ENCODE peak calls at places on chromosome 12, in five cellular contexts. B is H1, X is K562, I is HepG2, K is GM12878. U is an unnamed sample.

GRCh38 chr12:28026701-28027100 is 54.2 kb upstream of the PTHLH start:
- DNase-seq in B (no peak), X (no peak), I (no peak), K (no peak), U (no peak)

GRCh38 chr12:132277961-132278360 is 51.4 kb downstream of the GALNT9 start:
- DNase-seq in B (no peak), X (no peak), I (no peak), K (no peak), U (no peak)

GRCh38 chr12:8917751-8918150 is 3.4 kb downstream of the PHC1 start:
- DNase-seq in B (no peak), X (no peak), I (no peak), K (no peak), U (no peak)

GRCh38 chr12:120352117-120352516 is 16.8 kb downstream of the MSI1 start:
- DNase-seq in B (no peak), X (no peak), I (no peak), K (no peak), U (no peak)

GRCh38 chr12:91111366-91112321 is at the start of gene LUM:
- DNase-seq in B (no peak), X (no peak), I (no peak), K (no peak), U (no peak)

GRCh38 chr12:132314516-132315233 is 14.7 kb downstream of the GALNT9 start:
- DNase-seq in B (no peak), X (no peak), I (no peak), K (no peak), U (no peak)

GRCh38 chr12:48197549-48197966 is 5.5 kb downstream of the OR10AD1 start:
- DNase-seq in B (no peak), X (peak), I (no peak), K (peak), U (peak)

GRCh38 chr12:95099270-95099790 is 25.9 kb upstream of the NR2C1 start:
- DNase-seq in B (no peak), X (no peak), I (no peak), K (no peak), U (no peak)

GRCh38 chr12:89710873-89711179 is 2.2 kb upstream of the ATP2B1 start:
- DNase-seq in B (no peak), X (no peak), I (no peak), K (no peak), U (no peak)

GRCh38 chr12:105315726-105316125 is 14.8 kb upstream of the C12orf75 start:
- DNase-seq in B (no peak), X (no peak), I (no peak), K (no peak), U (no peak)

GRCh38 chr12:67873355-67873754 is 115.9 kb upstream of the IFNG-AS1 start:
- DNase-seq in B (no peak), X (no peak), I (no peak), K (no peak), U (no peak)

GRCh38 chr12:88665051-88665450 is 84.8 kb upstream of the KITLG start:
- DNase-seq in B (no peak), X (no peak), I (no peak), K (no peak), U (no peak)

GRCh38 chr12:68746572-68747180 is 700 bp downstream of the SLC35E3 start:
- DNase-seq in B (no peak), X (peak), I (peak), K (peak), U (no peak)

GRCh38 chr12:12786716-12787601 is 1.5 kb downstream of the APOLD1 start:
- DNase-seq in B (peak), X (peak), I (peak), K (no peak), U (no peak)

GRCh38 chr12:23359975-23360638 is 589.4 kb downstream of the SOX5 start:
- DNase-seq in B (no peak), X (no peak), I (no peak), K (no peak), U (no peak)

GRCh38 chr12:26786491-26787124 is 46.4 kb downstream of the ITPR2 start:
- DNase-seq in B (no peak), X (no peak), I (no peak), K (no peak), U (no peak)

GRCh38 chr12:3313655-3314305 is 177.2 kb upstream of the PRMT8 start:
- DNase-seq in B (no peak), X (peak), I (peak), K (no peak), U (no peak)

GRCh38 chr12:41058266-41058665 is 129.9 kb upstream of the PDZRN4 start:
- DNase-seq in B (no peak), X (no peak), I (no peak), K (no peak), U (no peak)

GRCh38 chr12:27013606-27014084 is 539 bp downstream of the TM7SF3 start:
- DNase-seq in B (no peak), X (peak), I (no peak), K (no peak), U (no peak)

GRCh38 chr12:92955997-92956663 is 27.0 kb upstream of the EEA1 start:
- DNase-seq in B (no peak), X (no peak), I (no peak), K (no peak), U (no peak)

GRCh38 chr12:1533602-1534304 is 60.6 kb downstream of the FBXL14 start:
- DNase-seq in B (no peak), X (no peak), I (no peak), K (peak), U (no peak)

GRCh38 chr12:51383281-51383905 is 7.8 kb downstream of the GALNT6 start:
- DNase-seq in B (no peak), X (no peak), I (no peak), K (no peak), U (no peak)

GRCh38 chr12:118357327-118358007 is 15.2 kb downstream of the TAOK3 start:
- DNase-seq in B (no peak), X (peak), I (no peak), K (peak), U (peak)

GRCh38 chr12:7959278-7960063 is 23.5 kb upstream of the SLC2A3 start:
- DNase-seq in B (no peak), X (peak), I (peak), K (peak), U (no peak)

GRCh38 chr12:98741615-98742265 is 96.7 kb downstream of the APAF1 start:
- DNase-seq in B (no peak), X (no peak), I (no peak), K (no peak), U (no peak)

GRCh38 chr12:65823481-65824313 is 586 bp upstream of the HMGA2 start:
- DNase-seq in B (peak), X (no peak), I (peak), K (no peak), U (peak)

GRCh38 chr12:110058875-110059615 is 10.7 kb upstream of the C12orf76 start:
- DNase-seq in B (no peak), X (no peak), I (no peak), K (no peak), U (no peak)

GRCh38 chr12:29148065-29148957 is 767 bp upstream of the FAR2 start:
- DNase-seq in B (peak), X (peak), I (no peak), K (no peak), U (no peak)

GRCh38 chr12:85531345-85531744 is 251.3 kb downstream of the ALX1 start:
- DNase-seq in B (no peak), X (no peak), I (no peak), K (peak), U (no peak)

GRCh38 chr12:5586201-5586600 is 154.3 kb downstream of the NTF3 start:
- DNase-seq in B (no peak), X (no peak), I (peak), K (no peak), U (no peak)

GRCh38 chr12:106147956-106148355 is 9.2 kb upstream of the NUAK1 start:
- DNase-seq in B (no peak), X (no peak), I (no peak), K (no peak), U (no peak)

GRCh38 chr12:12786371-12786715 is 884 bp downstream of the APOLD1 start:
- DNase-seq in B (no peak), X (no peak), I (no peak), K (no peak), U (no peak)

GRCh38 chr12:123034865-123035264 is 54.4 kb downstream of the ARL6IP4 start:
- DNase-seq in B (no peak), X (no peak), I (no peak), K (no peak), U (no peak)

GRCh38 chr12:2924019-2924418 is 33.3 kb downstream of the TULP3 start:
- DNase-seq in B (no peak), X (no peak), I (no peak), K (no peak), U (no peak)

GRCh38 chr12:67447180-67447579 is 178.0 kb downstream of the CAND1 start:
- DNase-seq in B (no peak), X (no peak), I (no peak), K (no peak), U (no peak)

GRCh38 chr12:26369588-26369987 is 174.2 kb downstream of the SSPN start:
- DNase-seq in B (no peak), X (peak), I (no peak), K (no peak), U (no peak)

GRCh38 chr12:28189774-28190320 is 409 bp upstream of the CCDC91 start:
- DNase-seq in B (no peak), X (no peak), I (no peak), K (no peak), U (no peak)

DNA sequence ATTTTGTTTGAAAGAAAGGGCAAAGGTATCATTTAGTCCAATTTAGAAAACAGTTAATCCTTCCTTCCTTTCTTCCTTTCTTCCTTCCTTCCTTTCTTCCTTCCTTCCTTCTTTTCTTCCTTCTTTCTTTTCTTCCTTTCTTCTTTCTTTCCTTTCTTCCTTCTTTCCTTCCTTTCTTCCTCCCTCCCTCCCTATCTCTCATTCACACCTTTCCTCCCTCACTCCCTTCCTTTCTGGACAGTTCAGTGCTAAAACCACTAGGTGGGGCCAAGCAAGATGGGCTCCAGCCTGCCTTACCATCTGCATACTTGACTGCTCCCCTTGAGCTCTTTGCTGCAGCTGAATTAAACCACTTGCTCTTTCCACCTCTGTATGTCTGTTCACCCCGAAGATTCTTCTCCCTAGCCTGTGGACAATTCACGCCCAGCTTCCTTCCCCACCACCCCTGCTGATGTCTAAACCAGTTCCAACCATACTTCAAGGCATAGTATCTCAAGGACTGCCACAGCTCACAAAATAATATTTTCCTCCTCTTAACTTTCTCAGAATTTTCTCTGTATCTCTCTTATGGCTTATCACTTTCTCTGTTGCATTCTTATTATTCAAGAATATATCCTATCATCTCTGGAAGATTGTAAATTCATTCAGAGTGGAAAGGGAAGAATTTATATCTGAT is 78.0 kb downstream of the DBX2 start:
- DNase-seq in B (no peak), X (no peak), I (peak), K (no peak), U (peak)
- TF ChIP-seq ATF3 in B (no peak), X (no peak), I (no peak), K (no peak), U (no peak)

GRCh38 chr12:102616692-102617091 is 136.3 kb upstream of the IGF1 start:
- DNase-seq in B (no peak), X (no peak), I (no peak), K (no peak), U (no peak)
- TF ChIP-seq SIN3A in B (no peak), X (no peak), I (no peak), K (no peak), U (no peak)

DNA sequence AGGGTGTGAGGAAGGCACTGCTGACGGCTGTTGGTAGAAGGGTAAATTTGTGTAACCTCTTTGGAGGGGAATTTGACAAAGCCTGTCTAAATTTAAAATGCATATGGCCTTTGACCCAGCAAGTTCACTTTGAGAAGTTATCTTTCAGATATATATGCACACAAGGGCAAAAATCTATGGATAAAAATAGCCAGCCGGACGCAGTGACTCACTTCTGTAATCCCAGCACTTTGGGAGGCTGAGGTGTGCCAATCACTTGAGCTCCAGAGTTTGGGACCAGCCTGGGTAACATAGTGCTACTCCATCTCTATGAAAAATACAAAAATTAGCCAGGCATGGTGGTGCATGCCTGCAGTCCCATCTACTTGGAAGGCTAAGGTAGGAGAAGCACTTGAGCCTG is 13.4 kb downstream of the UBC start:
- DNase-seq in B (no peak), X (no peak), I (no peak), K (no peak), U (no peak)
- TF ChIP-seq SRF in B (no peak), X (no peak), I (no peak), K (no peak), U (no peak)

GRCh38 chr12:56469007-56469930 is 891 bp downstream of the SPRYD4 start:
- DNase-seq in B (no peak), X (peak), I (no peak), K (no peak), U (no peak)
- TF ChIP-seq ATF3 in B (no peak), X (no peak), I (no peak), K (no peak), U (no peak)

GRCh38 chr12:121475279-121475678 is 75.4 kb downstream of the RNF34 start:
- DNase-seq in B (no peak), X (no peak), I (no peak), K (no peak), U (no peak)

GRCh38 chr12:121476477-121476876 is 76.6 kb downstream of the RNF34 start:
- DNase-seq in B (no peak), X (no peak), I (no peak), K (no peak), U (no peak)

GRCh38 chr12:121467638-121468403 is 67.9 kb downstream of the RNF34 start:
- DNase-seq in B (peak), X (no peak), I (no peak), K (no peak), U (no peak)

GRCh38 chr12:121468451-121468850 is 68.5 kb downstream of the RNF34 start:
- DNase-seq in B (no peak), X (no peak), I (no peak), K (no peak), U (no peak)

GRCh38 chr12:121472150-121472905 is 72.4 kb downstream of the RNF34 start:
- DNase-seq in B (no peak), X (no peak), I (no peak), K (no peak), U (no peak)
- TF ChIP-seq SIN3A in B (no peak), X (no peak), I (no peak), K (no peak), U (no peak)

GRCh38 chr12:509494-509893 is 49.8 kb downstream of the B4GALNT3 start:
- DNase-seq in B (no peak), X (no peak), I (no peak), K (no peak), U (no peak)

GRCh38 chr12:507261-507853 is 47.6 kb downstream of the B4GALNT3 start:
- DNase-seq in B (no peak), X (no peak), I (no peak), K (no peak), U (no peak)

GRCh38 chr12:510071-510825 is 50.5 kb downstream of the B4GALNT3 start:
- DNase-seq in B (peak), X (no peak), I (no peak), K (no peak), U (no peak)

GRCh38 chr12:508145-508544 is 48.4 kb downstream of the B4GALNT3 start:
- DNase-seq in B (no peak), X (no peak), I (no peak), K (no peak), U (no peak)

GRCh38 chr12:508795-509194 is 49.1 kb downstream of the B4GALNT3 start:
- DNase-seq in B (no peak), X (no peak), I (no peak), K (no peak), U (no peak)
- TF ChIP-seq SRF in B (no peak), X (no peak), I (no peak), K (no peak), U (no peak)

DNA sequence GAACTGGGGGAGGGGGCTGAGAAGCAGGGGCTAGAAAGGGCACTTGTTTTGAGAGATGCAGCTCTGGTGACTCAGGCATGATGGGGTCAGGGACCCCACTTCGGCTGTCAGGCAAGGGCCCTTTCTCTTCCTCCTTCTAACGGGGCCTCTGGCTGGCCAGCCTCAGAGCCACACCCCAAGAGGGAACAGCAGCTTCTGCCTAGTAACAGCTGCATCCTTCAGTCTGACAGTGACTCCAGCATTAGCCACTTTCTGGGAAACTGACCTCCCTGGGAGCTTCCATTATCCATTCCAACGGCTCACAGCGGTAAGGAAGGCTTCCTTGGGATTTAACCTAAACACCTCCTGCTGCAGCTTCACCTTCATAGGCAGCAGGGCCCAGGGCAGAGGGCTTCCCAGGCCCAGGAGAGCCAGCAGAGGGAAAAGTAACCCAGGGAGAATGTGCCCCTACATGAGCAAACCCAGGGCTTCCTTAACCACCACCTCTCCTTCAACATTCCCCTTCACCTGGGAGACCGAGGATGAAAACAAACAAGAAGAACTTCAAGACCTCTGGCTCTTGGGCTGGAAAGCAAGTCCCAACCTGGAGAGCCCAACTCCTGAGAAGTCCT is 2.7 kb downstream of the NCKAP5L start:
- DNase-seq in B (no peak), X (no peak), I (no peak), K (no peak), U (no peak)
- TF ChIP-seq ATF3 in B (no peak), X (no peak), I (no peak), K (no peak), U (no peak)

GRCh38 chr12:103884316-103884715 is 43.3 kb upstream of the NT5DC3 start:
- DNase-seq in B (no peak), X (peak), I (no peak), K (no peak), U (no peak)
- TF ChIP-seq SIN3A in B (no peak), X (no peak), I (no peak), K (no peak), U (no peak)

DNA sequence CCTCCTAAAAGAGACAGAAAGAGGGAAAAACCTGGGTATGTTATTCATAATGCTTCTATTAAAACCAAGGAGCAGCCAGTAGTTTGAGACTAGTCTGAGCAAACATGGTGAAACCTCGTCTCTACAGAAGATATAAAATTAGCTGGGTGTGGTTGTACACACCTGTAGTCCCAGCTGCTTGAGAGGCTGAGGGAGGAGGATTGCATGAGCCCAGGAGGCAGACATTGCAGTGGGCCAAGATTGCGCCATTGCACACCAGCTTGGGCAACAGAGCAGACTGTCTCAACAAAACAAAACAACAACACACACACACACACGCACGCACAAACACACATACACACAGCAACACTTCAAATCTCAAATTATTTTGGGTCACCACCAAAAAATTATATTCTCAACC is 27.8 kb downstream of the HECTD4 start:
- DNase-seq in B (no peak), X (no peak), I (no peak), K (no peak), U (no peak)
- TF ChIP-seq SRF in B (no peak), X (no peak), I (no peak), K (no peak), U (no peak)